ENCODE peak calls at places on chromosomes 16 and 17, in seven cellular contexts. S is lower lobe of right lung; I is left lung; A is thoracic aorta; F is cardiac muscle cell; T is GM23248; X is CD8-positive, alpha-beta memory T cell. E is an unnamed sample.

GRCh38 chr17:69581061-69581955 is 166.8 kb downstream of the MAP2K6 start:
- DNase-seq in F (no peak), I (no peak), T (no peak), S (no peak), A (no peak), X (peak; percentile 2), E (no peak)

GRCh38 chr16:83906690-83907089 is 7.8 kb downstream of the MLYCD start:
- DNase-seq in I (no peak), A (no peak), S (no peak), F (peak; percentile 93), X (no peak), T (no peak), E (no peak)

GRCh38 chr17:83064021-83064731 is 15.2 kb upstream of the METRNL start:
- DNase-seq in F (no peak), S (peak; percentile 40), X (no peak), A (no peak), I (no peak), T (no peak), E (no peak)

GRCh38 chr17:70609566-70609965 is 440.2 kb downstream of the KCNJ2 start:
- DNase-seq in F (no peak), S (no peak), T (no peak), A (no peak), I (no peak), X (no peak), E (no peak)

GRCh38 chr16:87033021-87033471 is 284.1 kb downstream of the C16orf95 start:
- DNase-seq in S (no peak), I (no peak), F (no peak), A (peak; percentile 38), T (no peak), X (no peak), E (no peak)

GRCh38 chr17:15343749-15344148 is 2.4 kb upstream of the TEKT3 start:
- DNase-seq in X (no peak), I (no peak), A (no peak), F (peak; percentile 46), T (peak; percentile 86), S (no peak), E (no peak)

GRCh38 chr16:31880322-31880979 is 6.8 kb downstream of the ZNF267 start:
- DNase-seq in S (no peak), X (peak; percentile 32), I (no peak), A (no peak), F (peak; percentile 87), T (peak; percentile 84), E (no peak)

GRCh38 chr16:87319011-87319410 is 1.8 kb upstream of the C16orf95 start:
- DNase-seq in T (peak; percentile 10), A (no peak), S (no peak), X (no peak), F (no peak), I (no peak), E (no peak)

GRCh38 chr17:76014100-76014924 is 12.8 kb downstream of the EVPL start:
- DNase-seq in A (no peak), F (peak; percentile 79), T (peak; percentile 79), S (peak; percentile 86), I (peak; percentile 91), X (peak; percentile 66), E (no peak)

GRCh38 chr16:54055191-54055590 is 231.4 kb downstream of the IRX3 start:
- DNase-seq in T (no peak), F (no peak), S (no peak), A (no peak), X (no peak), I (no peak), E (no peak)

GRCh38 chr17:74839955-74840354 is 19.7 kb downstream of the GRIN2C start:
- DNase-seq in S (no peak), T (no peak), A (no peak), F (no peak), I (no peak), X (no peak), E (no peak)

GRCh38 chr17:40038882-40039513 is 15.2 kb downstream of the MED24 start:
- DNase-seq in A (peak; percentile 55), S (no peak), I (no peak), X (no peak), F (peak; percentile 89), T (peak; percentile 95), E (no peak)

GRCh38 chr17:10083864-10084263 is 114.5 kb downstream of the GAS7 start:
- DNase-seq in S (no peak), T (no peak), A (no peak), X (no peak), I (no peak), F (no peak), E (no peak)

GRCh38 chr17:10082795-10083194 is 115.6 kb downstream of the GAS7 start:
- DNase-seq in A (no peak), X (no peak), T (no peak), S (no peak), F (no peak), I (no peak), E (no peak)

GRCh38 chr17:10087333-10087732 is 111.1 kb downstream of the GAS7 start:
- DNase-seq in S (no peak), T (no peak), X (no peak), I (no peak), A (no peak), F (peak; percentile 25), E (no peak)

GRCh38 chr17:10077561-10078299 is 120.7 kb downstream of the GAS7 start:
- DNase-seq in X (no peak), S (no peak), I (no peak), A (no peak), T (no peak), F (no peak), E (no peak)

DNA sequence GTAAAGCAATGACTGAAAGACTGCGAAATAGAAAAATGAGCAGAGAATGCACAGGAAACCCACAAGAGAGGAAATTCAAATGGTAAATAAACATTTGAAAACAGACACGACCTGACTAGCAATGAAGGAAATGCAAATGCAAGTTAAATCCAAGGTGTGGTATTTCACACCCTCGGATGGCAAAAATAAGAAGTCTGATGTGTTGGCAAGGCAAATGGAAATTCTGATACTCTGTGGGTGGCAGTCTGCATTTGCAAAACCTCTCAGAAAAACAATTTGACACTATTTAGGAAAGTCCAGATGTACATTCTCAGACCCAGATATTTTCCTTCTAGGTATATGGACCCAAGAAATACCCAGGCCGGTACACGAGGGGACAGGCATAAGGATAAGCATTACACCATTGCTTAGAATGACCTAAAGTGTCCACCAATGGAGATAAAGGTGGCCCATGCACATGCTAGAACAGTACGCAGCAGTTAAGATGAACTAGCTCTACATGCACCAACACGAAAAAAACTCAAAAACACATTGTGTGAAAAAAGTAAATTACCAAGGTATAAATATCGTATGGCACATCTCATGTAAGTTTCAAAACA is 116.7 kb downstream of the GAS7 start:
- DNase-seq in T (no peak), A (no peak), X (no peak), S (no peak), I (no peak), F (no peak), E (no peak)
- H3K9me3 ChIP-seq in T (no peaks in the 10 kb centered on the region), A (no peaks in the 10 kb centered on the region), X (no peaks in the 10 kb centered on the region), S (peaks cover 3% of the 10 kb centered on the region), I (peaks cover 11% of the 10 kb centered on the region), F (no peaks in the 10 kb centered on the region), E (peaks cover 8% of the 10 kb centered on the region)

DNA sequence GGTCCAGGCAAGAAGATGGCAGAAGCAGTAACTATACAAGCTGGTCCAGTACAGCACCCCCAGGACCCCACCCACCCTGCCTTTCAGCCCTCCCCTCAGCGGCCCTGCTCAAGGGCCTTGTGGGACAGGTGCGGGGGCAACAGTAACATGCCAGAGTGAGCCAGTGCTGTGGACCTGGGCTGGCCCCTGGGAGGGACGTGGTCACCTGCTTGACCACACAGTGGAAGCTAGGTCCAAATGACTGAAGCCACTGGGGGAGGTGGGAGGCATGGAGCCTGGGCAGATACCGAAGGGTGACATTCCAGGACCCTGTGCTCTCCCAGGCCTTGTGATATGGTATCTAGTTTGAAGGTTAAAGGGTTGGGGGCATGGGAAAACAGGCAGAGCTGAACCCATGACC is 17.3 kb downstream of the ATP6V0D1 start:
- DNase-seq in X (no peak), S (no peak), A (no peak), I (peak; percentile 38), T (no peak), F (no peak), E (no peak)
- H3K9me3 ChIP-seq in X (no peaks in the 10 kb centered on the region), S (no peaks in the 10 kb centered on the region), A (no peaks in the 10 kb centered on the region), I (no peaks in the 10 kb centered on the region), T (no peaks in the 10 kb centered on the region), F (no peaks in the 10 kb centered on the region), E (no peaks in the 10 kb centered on the region)

GRCh38 chr16:853306-853705 is 52.8 kb upstream of the GNG13 start:
- DNase-seq in A (no peak), F (no peak), I (peak; percentile 65), X (no peak), T (no peak), S (no peak), E (no peak)

GRCh38 chr16:851209-851810 is 50.8 kb upstream of the GNG13 start:
- DNase-seq in F (no peak), T (no peak), S (no peak), A (no peak), X (no peak), I (peak; percentile 39), E (no peak)

GRCh38 chr16:852451-853185 is 52.1 kb upstream of the GNG13 start:
- DNase-seq in A (no peak), S (no peak), T (no peak), X (no peak), I (peak; percentile 60), F (no peak), E (no peak)

GRCh38 chr16:850668-851067 is 50.1 kb upstream of the GNG13 start:
- DNase-seq in X (no peak), I (peak; percentile 23), T (no peak), S (no peak), F (no peak), A (no peak), E (no peak)

DNA sequence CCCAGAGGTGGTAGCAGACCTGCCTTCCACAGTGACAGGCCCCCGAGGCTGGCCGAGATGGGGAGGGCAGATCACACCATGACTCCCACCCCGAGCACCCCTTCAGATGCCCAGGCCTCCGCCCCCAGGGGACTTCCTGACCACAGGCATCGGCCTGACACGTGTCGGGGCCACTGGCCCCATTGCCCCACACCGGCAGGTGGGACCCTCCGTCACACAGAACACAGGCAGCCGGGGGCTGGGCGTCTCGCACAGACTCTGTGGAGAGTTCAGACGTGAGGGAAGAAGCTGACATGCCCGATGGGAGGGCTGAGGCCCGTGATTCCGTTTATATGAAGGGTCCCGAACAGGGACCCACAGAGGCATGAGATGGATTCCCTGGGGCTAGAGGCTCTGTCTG is 51.3 kb upstream of the GNG13 start:
- DNase-seq in S (no peak), I (peak; percentile 68), X (no peak), A (no peak), T (no peak), F (no peak), E (no peak)
- H3K9me3 ChIP-seq in S (no peaks in the 10 kb centered on the region), I (peaks cover 44% of the 10 kb centered on the region), X (no peaks in the 10 kb centered on the region), A (no peaks in the 10 kb centered on the region), T (no peaks in the 10 kb centered on the region), F (no peaks in the 10 kb centered on the region), E (no peaks in the 10 kb centered on the region)

GRCh38 chr17:62967111-62967449 is 1.0 kb downstream of the TANC2 start:
- DNase-seq in F (no peak), T (no peak), S (no peak), I (no peak), X (no peak), A (no peak), E (no peak)

GRCh38 chr17:62970617-62971016 is 4.6 kb downstream of the TANC2 start:
- DNase-seq in F (no peak), I (no peak), S (no peak), T (no peak), X (no peak), A (no peak), E (no peak)

GRCh38 chr17:62968445-62968923 is 2.4 kb downstream of the TANC2 start:
- DNase-seq in A (no peak), T (peak; percentile 94), X (peak; percentile 21), I (no peak), F (peak; percentile 90), S (no peak), E (no peak)

GRCh38 chr17:62974788-62975586 is 9.0 kb downstream of the TANC2 start:
- DNase-seq in A (no peak), F (no peak), I (no peak), T (no peak), S (no peak), X (no peak), E (no peak)

GRCh38 chr17:62971853-62972252 is 5.8 kb downstream of the TANC2 start:
- DNase-seq in X (no peak), T (no peak), A (no peak), I (no peak), F (no peak), S (no peak), E (no peak)
- H3K9me3 ChIP-seq in X (no peaks in the 10 kb centered on the region), T (no peaks in the 10 kb centered on the region), A (peaks cover 3% of the 10 kb centered on the region), I (peaks cover 3% of the 10 kb centered on the region), F (no peaks in the 10 kb centered on the region), S (no peaks in the 10 kb centered on the region), E (no peaks in the 10 kb centered on the region)